ENCODE peak calls at places on chromosome 11, in five cellular contexts. One of them, this sample, is unnamed.

GRCh38 chr11:15073361-15074205 is at the start of gene CALCB:
- DNase-seq in GM13976: peak
- DNase-seq in upper lobe of left lung: peak
- DNase-seq in fibroblast of mammary gland: peak
- DNase-seq in mammary epithelial cell: peak
- DNase-seq in this sample: no peak

GRCh38 chr11:78313181-78313788 is 104.3 kb downstream of the GAB2 start:
- DNase-seq in GM13976: no peak
- DNase-seq in upper lobe of left lung: no peak
- DNase-seq in fibroblast of mammary gland: peak
- DNase-seq in mammary epithelial cell: peak
- DNase-seq in this sample: no peak

GRCh38 chr11:74057251-74058151 is 48.6 kb upstream of the UCP3 start:
- DNase-seq in GM13976: no peak
- DNase-seq in fibroblast of mammary gland: peak
- DNase-seq in upper lobe of left lung: no peak
- DNase-seq in mammary epithelial cell: peak
- DNase-seq in this sample: no peak

GRCh38 chr11:113574171-113574570 is 99.0 kb upstream of the DRD2 start:
- DNase-seq in upper lobe of left lung: no peak
- DNase-seq in GM13976: no peak
- DNase-seq in mammary epithelial cell: no peak
- DNase-seq in fibroblast of mammary gland: no peak
- DNase-seq in this sample: no peak

GRCh38 chr11:131386408-131386807 is 16.0 kb downstream of the NTM start:
- DNase-seq in upper lobe of left lung: no peak
- DNase-seq in fibroblast of mammary gland: no peak
- DNase-seq in mammary epithelial cell: no peak
- DNase-seq in GM13976: no peak
- DNase-seq in this sample: no peak

GRCh38 chr11:27623945-27624523 is 76.2 kb downstream of the BDNF start:
- DNase-seq in mammary epithelial cell: no peak
- DNase-seq in fibroblast of mammary gland: no peak
- DNase-seq in GM13976: no peak
- DNase-seq in upper lobe of left lung: no peak
- DNase-seq in this sample: no peak

GRCh38 chr11:134757633-134758032 is 345.6 kb upstream of the B3GAT1 start:
- DNase-seq in upper lobe of left lung: no peak
- DNase-seq in mammary epithelial cell: no peak
- DNase-seq in fibroblast of mammary gland: no peak
- DNase-seq in GM13976: no peak
- DNase-seq in this sample: no peak

GRCh38 chr11:80390546-80390945 is 949.7 kb upstream of the TENM4 start:
- DNase-seq in GM13976: no peak
- DNase-seq in upper lobe of left lung: no peak
- DNase-seq in mammary epithelial cell: no peak
- DNase-seq in fibroblast of mammary gland: no peak
- DNase-seq in this sample: no peak

GRCh38 chr11:96554236-96554635 is 164.4 kb downstream of the JRKL start:
- DNase-seq in GM13976: no peak
- DNase-seq in mammary epithelial cell: no peak
- DNase-seq in upper lobe of left lung: no peak
- DNase-seq in fibroblast of mammary gland: no peak
- DNase-seq in this sample: no peak

GRCh38 chr11:47589504-47590025 is 3.1 kb downstream of the FAM180B start:
- DNase-seq in mammary epithelial cell: no peak
- DNase-seq in GM13976: no peak
- DNase-seq in fibroblast of mammary gland: no peak
- DNase-seq in upper lobe of left lung: peak
- DNase-seq in this sample: no peak

GRCh38 chr11:66856496-66857233 is at the start of gene LRFN4:
- DNase-seq in fibroblast of mammary gland: no peak
- DNase-seq in mammary epithelial cell: peak
- DNase-seq in GM13976: peak
- DNase-seq in upper lobe of left lung: peak
- DNase-seq in this sample: peak

GRCh38 chr11:125057370-125058060 is 5.6 kb upstream of the SLC37A2 start:
- DNase-seq in GM13976: no peak
- DNase-seq in fibroblast of mammary gland: no peak
- DNase-seq in mammary epithelial cell: no peak
- DNase-seq in upper lobe of left lung: no peak
- DNase-seq in this sample: no peak

GRCh38 chr11:86923993-86924766 is 31.0 kb downstream of the FZD4 start:
- DNase-seq in fibroblast of mammary gland: no peak
- DNase-seq in upper lobe of left lung: no peak
- DNase-seq in GM13976: no peak
- DNase-seq in mammary epithelial cell: no peak
- DNase-seq in this sample: no peak

GRCh38 chr11:132590986-132591385 is 941.3 kb downstream of the OPCML start:
- DNase-seq in GM13976: no peak
- DNase-seq in upper lobe of left lung: no peak
- DNase-seq in mammary epithelial cell: no peak
- DNase-seq in fibroblast of mammary gland: no peak
- DNase-seq in this sample: no peak

GRCh38 chr11:73652046-73652730 is 5.8 kb downstream of the PLEKHB1 start:
- DNase-seq in GM13976: no peak
- DNase-seq in fibroblast of mammary gland: no peak
- DNase-seq in mammary epithelial cell: peak
- DNase-seq in upper lobe of left lung: no peak
- DNase-seq in this sample: no peak

GRCh38 chr11:37108436-37109204 is 510.6 kb upstream of the RAG2 start:
- DNase-seq in GM13976: no peak
- DNase-seq in fibroblast of mammary gland: no peak
- DNase-seq in upper lobe of left lung: no peak
- DNase-seq in mammary epithelial cell: peak
- DNase-seq in this sample: no peak

GRCh38 chr11:43735115-43735514 is 54.6 kb downstream of the HSD17B12 start:
- DNase-seq in mammary epithelial cell: no peak
- DNase-seq in upper lobe of left lung: no peak
- DNase-seq in GM13976: no peak
- DNase-seq in fibroblast of mammary gland: no peak
- DNase-seq in this sample: no peak

GRCh38 chr11:94201004-94201465 is 72.4 kb downstream of the PANX1 start:
- DNase-seq in GM13976: no peak
- DNase-seq in fibroblast of mammary gland: peak
- DNase-seq in mammary epithelial cell: no peak
- DNase-seq in upper lobe of left lung: no peak
- DNase-seq in this sample: no peak

GRCh38 chr11:119205080-119205479 is 1.1 kb upstream of the CBL start:
- DNase-seq in fibroblast of mammary gland: no peak
- DNase-seq in GM13976: peak
- DNase-seq in mammary epithelial cell: no peak
- DNase-seq in upper lobe of left lung: peak
- DNase-seq in this sample: no peak

GRCh38 chr11:65927904-65928397 is 8.7 kb downstream of the DRAP1 start:
- DNase-seq in GM13976: peak
- DNase-seq in fibroblast of mammary gland: no peak
- DNase-seq in upper lobe of left lung: no peak
- DNase-seq in mammary epithelial cell: no peak
- DNase-seq in this sample: peak

GRCh38 chr11:34111722-34112270 is 6.4 kb downstream of the NAT10 start:
- DNase-seq in upper lobe of left lung: no peak
- DNase-seq in GM13976: no peak
- DNase-seq in fibroblast of mammary gland: no peak
- DNase-seq in mammary epithelial cell: no peak
- DNase-seq in this sample: no peak

GRCh38 chr11:10543782-10544181 is 2.8 kb upstream of the RNF141 start:
- DNase-seq in mammary epithelial cell: no peak
- DNase-seq in fibroblast of mammary gland: no peak
- DNase-seq in upper lobe of left lung: peak
- DNase-seq in GM13976: no peak
- DNase-seq in this sample: no peak

GRCh38 chr11:102495161-102496042 is 35.1 kb downstream of the MMP7 start:
- DNase-seq in mammary epithelial cell: peak
- DNase-seq in GM13976: peak
- DNase-seq in fibroblast of mammary gland: peak
- DNase-seq in upper lobe of left lung: no peak
- DNase-seq in this sample: no peak

GRCh38 chr11:5004429-5005274 is 10.0 kb downstream of the OR51L1 start:
- DNase-seq in upper lobe of left lung: no peak
- DNase-seq in fibroblast of mammary gland: peak
- DNase-seq in mammary epithelial cell: peak
- DNase-seq in GM13976: peak
- DNase-seq in this sample: no peak

GRCh38 chr11:65366340-65366773 is 11.8 kb downstream of the TIGD3 start:
- DNase-seq in GM13976: peak
- DNase-seq in upper lobe of left lung: no peak
- DNase-seq in fibroblast of mammary gland: peak
- DNase-seq in mammary epithelial cell: peak
- DNase-seq in this sample: no peak

GRCh38 chr11:88208742-88209141 is 33.5 kb upstream of the RAB38 start:
- DNase-seq in mammary epithelial cell: peak
- DNase-seq in GM13976: no peak
- DNase-seq in upper lobe of left lung: no peak
- DNase-seq in fibroblast of mammary gland: no peak
- DNase-seq in this sample: no peak

GRCh38 chr11:30432177-30432576 is 109.3 kb downstream of the ARL14EP start:
- DNase-seq in mammary epithelial cell: no peak
- DNase-seq in GM13976: no peak
- DNase-seq in upper lobe of left lung: no peak
- DNase-seq in fibroblast of mammary gland: no peak
- DNase-seq in this sample: no peak

GRCh38 chr11:115501895-115502589 is 2.2 kb downstream of the CADM1 start:
- DNase-seq in mammary epithelial cell: peak
- DNase-seq in fibroblast of mammary gland: no peak
- DNase-seq in upper lobe of left lung: no peak
- DNase-seq in GM13976: peak
- DNase-seq in this sample: no peak

GRCh38 chr11:10444725-10445286 is 10.3 kb upstream of the AMPD3 start:
- DNase-seq in fibroblast of mammary gland: no peak
- DNase-seq in GM13976: no peak
- DNase-seq in upper lobe of left lung: no peak
- DNase-seq in mammary epithelial cell: no peak
- DNase-seq in this sample: no peak

GRCh38 chr11:13184295-13184794 is 93.2 kb upstream of the BMAL1 start:
- DNase-seq in fibroblast of mammary gland: no peak
- DNase-seq in upper lobe of left lung: no peak
- DNase-seq in GM13976: no peak
- DNase-seq in mammary epithelial cell: no peak
- DNase-seq in this sample: no peak

GRCh38 chr11:13188179-13188578 is 89.4 kb upstream of the BMAL1 start:
- DNase-seq in upper lobe of left lung: no peak
- DNase-seq in mammary epithelial cell: no peak
- DNase-seq in GM13976: no peak
- DNase-seq in fibroblast of mammary gland: no peak
- DNase-seq in this sample: no peak

GRCh38 chr11:13183826-13184196 is 93.8 kb upstream of the BMAL1 start:
- DNase-seq in GM13976: no peak
- DNase-seq in mammary epithelial cell: no peak
- DNase-seq in upper lobe of left lung: no peak
- DNase-seq in fibroblast of mammary gland: no peak
- DNase-seq in this sample: no peak

GRCh38 chr11:13183094-13183825 is 94.3 kb upstream of the BMAL1 start:
- DNase-seq in fibroblast of mammary gland: peak
- DNase-seq in upper lobe of left lung: no peak
- DNase-seq in GM13976: peak
- DNase-seq in mammary epithelial cell: peak
- DNase-seq in this sample: no peak
- TF ChIP-seq CTCF in fibroblast of mammary gland: peak
- TF ChIP-seq CTCF in upper lobe of left lung: no peak
- TF ChIP-seq CTCF in GM13976: peak
- TF ChIP-seq CTCF in mammary epithelial cell: peak
- TF ChIP-seq CTCF in this sample: no peak

GRCh38 chr11:57619331-57619730 is 21.8 kb downstream of the SERPING1 start:
- DNase-seq in mammary epithelial cell: no peak
- DNase-seq in fibroblast of mammary gland: no peak
- DNase-seq in upper lobe of left lung: no peak
- DNase-seq in GM13976: no peak
- DNase-seq in this sample: no peak
- TF ChIP-seq CTCF in mammary epithelial cell: peak
- TF ChIP-seq CTCF in fibroblast of mammary gland: peak
- TF ChIP-seq CTCF in upper lobe of left lung: no peak
- TF ChIP-seq CTCF in GM13976: no peak
- TF ChIP-seq CTCF in this sample: no peak

GRCh38 chr11:58636587-58636986 is 14.1 kb downstream of the CNTF start:
- DNase-seq in fibroblast of mammary gland: no peak
- DNase-seq in upper lobe of left lung: no peak
- DNase-seq in GM13976: no peak
- DNase-seq in mammary epithelial cell: no peak
- DNase-seq in this sample: no peak
- TF ChIP-seq CTCF in fibroblast of mammary gland: no peak
- TF ChIP-seq CTCF in upper lobe of left lung: no peak
- TF ChIP-seq CTCF in GM13976: no peak
- TF ChIP-seq CTCF in mammary epithelial cell: no peak
- TF ChIP-seq CTCF in this sample: no peak

DNA sequence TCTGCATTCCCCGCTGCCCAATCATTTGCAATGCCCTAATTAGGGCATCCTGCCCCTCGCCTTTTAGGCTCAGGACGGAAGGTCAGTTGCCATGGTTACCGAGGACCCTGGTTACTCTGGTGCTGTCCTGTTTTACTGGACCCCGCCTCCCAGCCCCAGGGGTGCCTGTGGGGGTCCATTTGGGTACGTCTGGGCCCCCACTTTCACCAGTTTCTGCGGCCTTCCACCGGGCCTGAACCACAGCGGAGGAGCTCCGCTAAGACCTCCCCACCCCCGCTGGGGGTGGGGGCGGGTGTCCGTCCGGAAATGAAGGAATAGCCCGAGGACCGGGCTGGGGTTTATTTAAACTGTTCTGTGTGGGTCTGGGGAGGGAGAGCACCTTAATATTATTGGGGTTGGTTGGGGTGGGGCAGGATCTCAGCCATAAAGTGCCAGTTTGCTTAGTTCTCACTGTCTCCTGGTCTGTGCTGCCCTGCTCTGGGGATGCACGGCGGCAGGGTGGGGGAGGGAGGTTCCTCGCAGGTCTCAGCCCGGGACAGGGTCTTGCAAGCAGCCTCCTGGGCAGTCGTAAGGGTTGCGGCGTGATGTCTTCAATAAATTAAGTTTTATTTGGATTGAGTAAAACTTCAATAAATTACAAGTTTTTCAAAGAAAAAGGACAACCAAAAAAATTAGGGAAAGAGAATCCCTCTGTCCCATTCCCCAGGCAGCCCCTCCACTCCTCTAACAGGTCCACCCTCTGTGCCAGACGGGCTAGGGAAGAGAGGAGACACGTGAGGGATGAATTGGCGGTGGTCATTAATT is 5.3 kb downstream of the PHOX2A start:
- DNase-seq in GM13976: no peak
- DNase-seq in mammary epithelial cell: no peak
- DNase-seq in upper lobe of left lung: no peak
- DNase-seq in fibroblast of mammary gland: no peak
- DNase-seq in this sample: no peak
- TF ChIP-seq CTCF in GM13976: no peak
- TF ChIP-seq CTCF in mammary epithelial cell: no peak
- TF ChIP-seq CTCF in upper lobe of left lung: no peak
- TF ChIP-seq CTCF in fibroblast of mammary gland: no peak
- TF ChIP-seq CTCF in this sample: no peak